ENCODE peak calls at places on chromosomes 6 and 20, in eight cellular contexts. One of them, this sample, is unnamed. For H3K4me1 and H3K27me3, the result is how much of the 10 kb centered on the place peaks cover.

GRCh38 chr6:124983383-124983782 is 21.1 kb downstream of the RNF217 start:
- DNase-seq in heart right ventricle: no peak
- DNase-seq in tibial nerve: no peak
- DNase-seq in cardiac muscle cell: no peak
- DNase-seq in left lung: no peak
- DNase-seq in IMR-90: no peak
- DNase-seq in breast epithelium: no peak
- DNase-seq in spleen: no peak
- DNase-seq in this sample: no peak

GRCh38 chr6:56642366-56643261 is at the start of gene DST:
- DNase-seq in heart right ventricle: no peak
- DNase-seq in tibial nerve: no peak
- DNase-seq in cardiac muscle cell: no peak
- DNase-seq in left lung: no peak
- DNase-seq in IMR-90: peak
- DNase-seq in breast epithelium: no peak
- DNase-seq in spleen: no peak
- DNase-seq in this sample: no peak

GRCh38 chr20:4041748-4042411 is 26.5 kb upstream of the RNF24 start:
- DNase-seq in heart right ventricle: no peak
- DNase-seq in tibial nerve: peak
- DNase-seq in cardiac muscle cell: no peak
- DNase-seq in left lung: peak
- DNase-seq in IMR-90: peak
- DNase-seq in breast epithelium: peak
- DNase-seq in spleen: no peak
- DNase-seq in this sample: peak

GRCh38 chr6:111846511-111847409 is 26.5 kb downstream of the FYN start:
- DNase-seq in heart right ventricle: peak
- DNase-seq in tibial nerve: no peak
- DNase-seq in cardiac muscle cell: no peak
- DNase-seq in left lung: no peak
- DNase-seq in IMR-90: no peak
- DNase-seq in breast epithelium: no peak
- DNase-seq in spleen: no peak
- DNase-seq in this sample: peak

GRCh38 chr20:37733416-37733815 is 39.6 kb downstream of the CTNNBL1 start:
- DNase-seq in heart right ventricle: no peak
- DNase-seq in tibial nerve: no peak
- DNase-seq in cardiac muscle cell: no peak
- DNase-seq in left lung: no peak
- DNase-seq in IMR-90: no peak
- DNase-seq in breast epithelium: no peak
- DNase-seq in spleen: no peak
- DNase-seq in this sample: no peak

GRCh38 chr6:160013987-160014868 is 45.3 kb downstream of the IGF2R start:
- DNase-seq in heart right ventricle: no peak
- DNase-seq in tibial nerve: no peak
- DNase-seq in cardiac muscle cell: no peak
- DNase-seq in left lung: no peak
- DNase-seq in IMR-90: peak
- DNase-seq in breast epithelium: no peak
- DNase-seq in spleen: no peak
- DNase-seq in this sample: no peak

GRCh38 chr6:19841181-19841580 is 4.0 kb downstream of the ID4 start:
- DNase-seq in heart right ventricle: no peak
- DNase-seq in tibial nerve: no peak
- DNase-seq in cardiac muscle cell: no peak
- DNase-seq in left lung: no peak
- DNase-seq in IMR-90: no peak
- DNase-seq in breast epithelium: no peak
- DNase-seq in spleen: no peak
- DNase-seq in this sample: no peak

GRCh38 chr6:143187173-143187908 is 126.7 kb downstream of the AIG1 start:
- DNase-seq in heart right ventricle: no peak
- DNase-seq in tibial nerve: no peak
- DNase-seq in cardiac muscle cell: no peak
- DNase-seq in left lung: no peak
- DNase-seq in IMR-90: peak
- DNase-seq in breast epithelium: no peak
- DNase-seq in spleen: no peak
- DNase-seq in this sample: no peak

GRCh38 chr20:40331699-40332098 is 357.3 kb downstream of the MAFB start:
- DNase-seq in heart right ventricle: no peak
- DNase-seq in tibial nerve: no peak
- DNase-seq in cardiac muscle cell: no peak
- DNase-seq in left lung: no peak
- DNase-seq in IMR-90: no peak
- DNase-seq in breast epithelium: peak
- DNase-seq in spleen: peak
- DNase-seq in this sample: peak

GRCh38 chr6:169778646-169779045 is 27.2 kb downstream of the ERMARD start:
- DNase-seq in heart right ventricle: no peak
- DNase-seq in tibial nerve: no peak
- DNase-seq in cardiac muscle cell: no peak
- DNase-seq in left lung: no peak
- DNase-seq in IMR-90: no peak
- DNase-seq in breast epithelium: no peak
- DNase-seq in spleen: no peak
- DNase-seq in this sample: no peak

GRCh38 chr20:22583773-22584629 is at the start of gene FOXA2:
- DNase-seq in heart right ventricle: no peak
- DNase-seq in tibial nerve: no peak
- DNase-seq in cardiac muscle cell: peak
- DNase-seq in left lung: peak
- DNase-seq in IMR-90: no peak
- DNase-seq in breast epithelium: no peak
- DNase-seq in spleen: no peak
- DNase-seq in this sample: peak

GRCh38 chr20:23106271-23106851 is 20.2 kb upstream of the CD93 start:
- DNase-seq in heart right ventricle: no peak
- DNase-seq in tibial nerve: no peak
- DNase-seq in cardiac muscle cell: no peak
- DNase-seq in left lung: no peak
- DNase-seq in IMR-90: peak
- DNase-seq in breast epithelium: no peak
- DNase-seq in spleen: peak
- DNase-seq in this sample: no peak

GRCh38 chr6:76451926-76452709 is 379.7 kb upstream of the IMPG1 start:
- DNase-seq in heart right ventricle: no peak
- DNase-seq in tibial nerve: no peak
- DNase-seq in cardiac muscle cell: no peak
- DNase-seq in left lung: no peak
- DNase-seq in IMR-90: no peak
- DNase-seq in breast epithelium: no peak
- DNase-seq in spleen: no peak
- DNase-seq in this sample: no peak

GRCh38 chr6:133214267-133214666 is 26.9 kb upstream of the EYA4 start:
- DNase-seq in heart right ventricle: no peak
- DNase-seq in tibial nerve: no peak
- DNase-seq in cardiac muscle cell: no peak
- DNase-seq in left lung: no peak
- DNase-seq in IMR-90: peak
- DNase-seq in breast epithelium: no peak
- DNase-seq in spleen: no peak
- DNase-seq in this sample: no peak

GRCh38 chr6:45590225-45590624 is 212.5 kb upstream of the SUPT3H start:
- DNase-seq in heart right ventricle: no peak
- DNase-seq in tibial nerve: no peak
- DNase-seq in cardiac muscle cell: no peak
- DNase-seq in left lung: no peak
- DNase-seq in IMR-90: peak
- DNase-seq in breast epithelium: no peak
- DNase-seq in spleen: no peak
- DNase-seq in this sample: no peak

GRCh38 chr6:133724726-133725125 is 164.2 kb upstream of the TCF21 start:
- DNase-seq in heart right ventricle: no peak
- DNase-seq in tibial nerve: no peak
- DNase-seq in cardiac muscle cell: no peak
- DNase-seq in left lung: no peak
- DNase-seq in IMR-90: peak
- DNase-seq in breast epithelium: no peak
- DNase-seq in spleen: no peak
- DNase-seq in this sample: no peak

GRCh38 chr6:7156666-7157278 is 49.0 kb downstream of the RREB1 start:
- DNase-seq in heart right ventricle: no peak
- DNase-seq in tibial nerve: no peak
- DNase-seq in cardiac muscle cell: no peak
- DNase-seq in left lung: peak
- DNase-seq in IMR-90: peak
- DNase-seq in breast epithelium: no peak
- DNase-seq in spleen: no peak
- DNase-seq in this sample: peak

GRCh38 chr6:113047932-113048331 is 700.8 kb downstream of the RFPL4B start:
- DNase-seq in heart right ventricle: no peak
- DNase-seq in tibial nerve: no peak
- DNase-seq in cardiac muscle cell: no peak
- DNase-seq in left lung: no peak
- DNase-seq in IMR-90: no peak
- DNase-seq in breast epithelium: no peak
- DNase-seq in spleen: no peak
- DNase-seq in this sample: no peak

GRCh38 chr6:30763618-30764489 is 19.5 kb upstream of the IER3 start:
- DNase-seq in heart right ventricle: no peak
- DNase-seq in tibial nerve: no peak
- DNase-seq in cardiac muscle cell: peak
- DNase-seq in left lung: no peak
- DNase-seq in IMR-90: peak
- DNase-seq in breast epithelium: no peak
- DNase-seq in spleen: no peak
- DNase-seq in this sample: peak

GRCh38 chr20:32524871-32525501 is 60.1 kb downstream of the NOL4L start:
- DNase-seq in heart right ventricle: peak
- DNase-seq in tibial nerve: peak
- DNase-seq in cardiac muscle cell: no peak
- DNase-seq in left lung: peak
- DNase-seq in IMR-90: no peak
- DNase-seq in breast epithelium: peak
- DNase-seq in spleen: peak
- DNase-seq in this sample: peak

GRCh38 chr20:62069741-62070216 is 4.1 kb upstream of the TAF4 start:
- DNase-seq in heart right ventricle: no peak
- DNase-seq in tibial nerve: no peak
- DNase-seq in cardiac muscle cell: no peak
- DNase-seq in left lung: no peak
- DNase-seq in IMR-90: peak
- DNase-seq in breast epithelium: no peak
- DNase-seq in spleen: peak
- DNase-seq in this sample: no peak

GRCh38 chr6:15475872-15476271 is 187.0 kb downstream of the DTNBP1 start:
- DNase-seq in heart right ventricle: no peak
- DNase-seq in tibial nerve: no peak
- DNase-seq in cardiac muscle cell: no peak
- DNase-seq in left lung: no peak
- DNase-seq in IMR-90: no peak
- DNase-seq in breast epithelium: no peak
- DNase-seq in spleen: no peak
- DNase-seq in this sample: no peak
- H3K4me1 ChIP-seq in heart right ventricle: half or more
- H3K4me1 ChIP-seq in tibial nerve: under half
- H3K4me1 ChIP-seq in cardiac muscle cell: under half
- H3K4me1 ChIP-seq in left lung: under half
- H3K4me1 ChIP-seq in IMR-90: under half
- H3K4me1 ChIP-seq in breast epithelium: under half
- H3K4me1 ChIP-seq in spleen: half or more
- H3K4me1 ChIP-seq in this sample: under half

GRCh38 chr20:35226126-35226774 is at the start of gene MMP24:
- DNase-seq in heart right ventricle: no peak
- DNase-seq in tibial nerve: no peak
- DNase-seq in cardiac muscle cell: no peak
- DNase-seq in left lung: no peak
- DNase-seq in IMR-90: no peak
- DNase-seq in breast epithelium: no peak
- DNase-seq in spleen: no peak
- DNase-seq in this sample: no peak
- H3K27me3 ChIP-seq in heart right ventricle: under half
- H3K27me3 ChIP-seq in tibial nerve: under half
- H3K27me3 ChIP-seq in cardiac muscle cell: under half
- H3K27me3 ChIP-seq in left lung: under half
- H3K27me3 ChIP-seq in IMR-90: under half
- H3K27me3 ChIP-seq in breast epithelium: under half
- H3K27me3 ChIP-seq in spleen: under half
- H3K27me3 ChIP-seq in this sample: under half

GRCh38 chr6:131116755-131117360 is 18.4 kb upstream of the AKAP7 start:
- DNase-seq in heart right ventricle: no peak
- DNase-seq in tibial nerve: no peak
- DNase-seq in cardiac muscle cell: peak
- DNase-seq in left lung: no peak
- DNase-seq in IMR-90: peak
- DNase-seq in breast epithelium: no peak
- DNase-seq in spleen: no peak
- DNase-seq in this sample: no peak
- TF ChIP-seq CTCF in heart right ventricle: peak
- TF ChIP-seq CTCF in tibial nerve: peak
- TF ChIP-seq CTCF in cardiac muscle cell: peak
- TF ChIP-seq CTCF in left lung: peak
- TF ChIP-seq CTCF in IMR-90: peak
- TF ChIP-seq CTCF in breast epithelium: peak
- TF ChIP-seq CTCF in spleen: peak
- TF ChIP-seq CTCF in this sample: no peak

GRCh38 chr6:52654007-52654406 is 16.9 kb upstream of the TMEM14A start:
- DNase-seq in heart right ventricle: no peak
- DNase-seq in tibial nerve: no peak
- DNase-seq in cardiac muscle cell: no peak
- DNase-seq in left lung: no peak
- DNase-seq in IMR-90: no peak
- DNase-seq in breast epithelium: no peak
- DNase-seq in spleen: no peak
- DNase-seq in this sample: no peak

GRCh38 chr6:52649521-52649920 is 21.4 kb upstream of the TMEM14A start:
- DNase-seq in heart right ventricle: no peak
- DNase-seq in tibial nerve: no peak
- DNase-seq in cardiac muscle cell: no peak
- DNase-seq in left lung: no peak
- DNase-seq in IMR-90: peak
- DNase-seq in breast epithelium: no peak
- DNase-seq in spleen: no peak
- DNase-seq in this sample: no peak

GRCh38 chr6:52653151-52653550 is 17.8 kb upstream of the TMEM14A start:
- DNase-seq in heart right ventricle: no peak
- DNase-seq in tibial nerve: no peak
- DNase-seq in cardiac muscle cell: no peak
- DNase-seq in left lung: no peak
- DNase-seq in IMR-90: no peak
- DNase-seq in breast epithelium: no peak
- DNase-seq in spleen: no peak
- DNase-seq in this sample: no peak

GRCh38 chr6:52654592-52654991 is 16.3 kb upstream of the TMEM14A start:
- DNase-seq in heart right ventricle: no peak
- DNase-seq in tibial nerve: no peak
- DNase-seq in cardiac muscle cell: no peak
- DNase-seq in left lung: no peak
- DNase-seq in IMR-90: no peak
- DNase-seq in breast epithelium: no peak
- DNase-seq in spleen: no peak
- DNase-seq in this sample: no peak

DNA sequence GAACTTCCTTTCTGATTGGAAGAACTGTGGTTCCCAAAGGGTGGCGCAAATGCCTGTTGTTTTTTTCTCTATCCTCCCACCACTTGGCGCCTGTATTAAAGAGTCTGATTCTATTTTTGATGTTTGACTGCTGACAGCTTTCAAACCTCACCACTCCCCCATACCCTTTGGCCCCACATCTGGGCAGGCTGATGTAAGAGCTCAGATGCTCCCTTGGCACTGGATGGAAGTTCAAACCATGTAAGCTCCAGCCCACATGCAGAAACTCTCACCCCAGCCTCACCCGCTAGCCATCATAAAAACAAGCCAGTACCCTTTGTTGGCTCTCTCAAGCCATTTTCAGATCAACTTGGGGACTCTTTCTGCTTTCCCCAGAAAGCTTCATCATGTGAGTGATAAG is 20.0 kb upstream of the TMEM14A start:
- DNase-seq in heart right ventricle: no peak
- DNase-seq in tibial nerve: no peak
- DNase-seq in cardiac muscle cell: no peak
- DNase-seq in left lung: no peak
- DNase-seq in IMR-90: peak
- DNase-seq in breast epithelium: no peak
- DNase-seq in spleen: no peak
- DNase-seq in this sample: no peak
- H3K4me1 ChIP-seq in heart right ventricle: under half
- H3K4me1 ChIP-seq in tibial nerve: under half
- H3K4me1 ChIP-seq in cardiac muscle cell: under half
- H3K4me1 ChIP-seq in left lung: under half
- H3K4me1 ChIP-seq in IMR-90: under half
- H3K4me1 ChIP-seq in breast epithelium: under half
- H3K4me1 ChIP-seq in spleen: under half
- H3K4me1 ChIP-seq in this sample: under half

This sample was measured in thyroid gland.